ENCODE peak calls at places on chromosomes 2 and 18, in five cellular contexts. One of them, this sample, is unnamed.

GRCh38 chr2:203814661-203815540 is 52.7 kb upstream of the CTLA4 start:
- DNase-seq in transverse colon: peak
- DNase-seq in thoracic aorta: no peak
- DNase-seq in bronchial epithelial cell: peak
- DNase-seq in neural progenitor cell: peak
- DNase-seq in this sample: peak

GRCh38 chr18:62281684-62282083 is 43.4 kb upstream of the TNFRSF11A start:
- DNase-seq in transverse colon: no peak
- DNase-seq in thoracic aorta: no peak
- DNase-seq in bronchial epithelial cell: peak
- DNase-seq in neural progenitor cell: no peak
- DNase-seq in this sample: peak

GRCh38 chr18:3791258-3791657 is 341.3 kb downstream of the TGIF1 start:
- DNase-seq in transverse colon: no peak
- DNase-seq in thoracic aorta: no peak
- DNase-seq in bronchial epithelial cell: no peak
- DNase-seq in neural progenitor cell: no peak
- DNase-seq in this sample: no peak

GRCh38 chr2:75025633-75026380 is 67.4 kb downstream of the POLE4 start:
- DNase-seq in transverse colon: no peak
- DNase-seq in thoracic aorta: no peak
- DNase-seq in bronchial epithelial cell: no peak
- DNase-seq in neural progenitor cell: no peak
- DNase-seq in this sample: peak

GRCh38 chr2:62450716-62451191 is 55.2 kb downstream of the TMEM17 start:
- DNase-seq in transverse colon: peak
- DNase-seq in thoracic aorta: no peak
- DNase-seq in bronchial epithelial cell: no peak
- DNase-seq in neural progenitor cell: no peak
- DNase-seq in this sample: no peak

GRCh38 chr2:127643698-127644660 is 2.0 kb upstream of the GPR17 start:
- DNase-seq in transverse colon: no peak
- DNase-seq in thoracic aorta: no peak
- DNase-seq in bronchial epithelial cell: no peak
- DNase-seq in neural progenitor cell: peak
- DNase-seq in this sample: no peak

GRCh38 chr2:39437522-39438296 is 624 bp upstream of the MAP4K3 start:
- DNase-seq in transverse colon: peak
- DNase-seq in thoracic aorta: no peak
- DNase-seq in bronchial epithelial cell: peak
- DNase-seq in neural progenitor cell: peak
- DNase-seq in this sample: peak

GRCh38 chr2:8550481-8550880 is 131.4 kb upstream of the ID2 start:
- DNase-seq in transverse colon: no peak
- DNase-seq in thoracic aorta: no peak
- DNase-seq in bronchial epithelial cell: no peak
- DNase-seq in neural progenitor cell: no peak
- DNase-seq in this sample: no peak

GRCh38 chr18:58297198-58297597 is 253.2 kb downstream of the NEDD4L start:
- DNase-seq in transverse colon: no peak
- DNase-seq in thoracic aorta: no peak
- DNase-seq in bronchial epithelial cell: peak
- DNase-seq in neural progenitor cell: no peak
- DNase-seq in this sample: no peak

GRCh38 chr18:35371412-35372195 is 5.5 kb downstream of the ZNF396 start:
- DNase-seq in transverse colon: no peak
- DNase-seq in thoracic aorta: no peak
- DNase-seq in bronchial epithelial cell: peak
- DNase-seq in neural progenitor cell: no peak
- DNase-seq in this sample: peak

GRCh38 chr2:196259507-196260481 is 88.4 kb upstream of the STK17B start:
- DNase-seq in transverse colon: no peak
- DNase-seq in thoracic aorta: no peak
- DNase-seq in bronchial epithelial cell: peak
- DNase-seq in neural progenitor cell: no peak
- DNase-seq in this sample: peak

GRCh38 chr2:229153307-229153706 is 117.8 kb downstream of the PID1 start:
- DNase-seq in transverse colon: peak
- DNase-seq in thoracic aorta: no peak
- DNase-seq in bronchial epithelial cell: no peak
- DNase-seq in neural progenitor cell: no peak
- DNase-seq in this sample: no peak

GRCh38 chr2:181540421-181540820 is 83.2 kb downstream of the ITGA4 start:
- DNase-seq in transverse colon: no peak
- DNase-seq in thoracic aorta: no peak
- DNase-seq in bronchial epithelial cell: no peak
- DNase-seq in neural progenitor cell: peak
- DNase-seq in this sample: no peak

GRCh38 chr2:182917924-182918323 is 51.5 kb upstream of the FRZB start:
- DNase-seq in transverse colon: no peak
- DNase-seq in thoracic aorta: no peak
- DNase-seq in bronchial epithelial cell: no peak
- DNase-seq in neural progenitor cell: no peak
- DNase-seq in this sample: no peak

GRCh38 chr2:217489145-217489960 is 513.4 kb downstream of the TNS1 start:
- DNase-seq in transverse colon: no peak
- DNase-seq in thoracic aorta: no peak
- DNase-seq in bronchial epithelial cell: peak
- DNase-seq in neural progenitor cell: peak
- DNase-seq in this sample: no peak

GRCh38 chr18:25349926-25350560 is 1.9 kb downstream of the ZNF521 start:
- DNase-seq in transverse colon: no peak
- DNase-seq in thoracic aorta: no peak
- DNase-seq in bronchial epithelial cell: no peak
- DNase-seq in neural progenitor cell: peak
- DNase-seq in this sample: peak

GRCh38 chr18:3450358-3451107 is 561 bp downstream of the TGIF1 start:
- DNase-seq in transverse colon: peak
- DNase-seq in thoracic aorta: no peak
- DNase-seq in bronchial epithelial cell: no peak
- DNase-seq in neural progenitor cell: peak
- DNase-seq in this sample: peak

GRCh38 chr18:70553245-70553960 is 264.6 kb downstream of the SOCS6 start:
- DNase-seq in transverse colon: no peak
- DNase-seq in thoracic aorta: no peak
- DNase-seq in bronchial epithelial cell: no peak
- DNase-seq in neural progenitor cell: no peak
- DNase-seq in this sample: no peak

GRCh38 chr2:208373460-208374089 is 33.0 kb upstream of the PTH2R start:
- DNase-seq in transverse colon: no peak
- DNase-seq in thoracic aorta: no peak
- DNase-seq in bronchial epithelial cell: peak
- DNase-seq in neural progenitor cell: peak
- DNase-seq in this sample: peak

GRCh38 chr2:127052771-127053691 is 53.9 kb downstream of the BIN1 start:
- DNase-seq in transverse colon: no peak
- DNase-seq in thoracic aorta: no peak
- DNase-seq in bronchial epithelial cell: no peak
- DNase-seq in neural progenitor cell: no peak
- DNase-seq in this sample: no peak

GRCh38 chr2:218128781-218129478 is 3.1 kb downstream of the CXCR2 start:
- DNase-seq in transverse colon: no peak
- DNase-seq in thoracic aorta: no peak
- DNase-seq in bronchial epithelial cell: no peak
- DNase-seq in neural progenitor cell: no peak
- DNase-seq in this sample: no peak

GRCh38 chr2:222038086-222038802 is 260.6 kb downstream of the PAX3 start:
- DNase-seq in transverse colon: no peak
- DNase-seq in thoracic aorta: no peak
- DNase-seq in bronchial epithelial cell: peak
- DNase-seq in neural progenitor cell: no peak
- DNase-seq in this sample: no peak
- TF ChIP-seq CTCF in transverse colon: peak
- TF ChIP-seq CTCF in thoracic aorta: no peak
- TF ChIP-seq CTCF in bronchial epithelial cell: peak
- TF ChIP-seq CTCF in neural progenitor cell: peak
- TF ChIP-seq CTCF in this sample: peak

GRCh38 chr18:74806073-74806472 is 208.4 kb downstream of the ZNF407 start:
- DNase-seq in transverse colon: peak
- DNase-seq in thoracic aorta: no peak
- DNase-seq in bronchial epithelial cell: peak
- DNase-seq in neural progenitor cell: no peak
- DNase-seq in this sample: no peak
- H3K4me3 ChIP-seq in transverse colon: no peak
- H3K4me3 ChIP-seq in thoracic aorta: peak
- H3K4me3 ChIP-seq in bronchial epithelial cell: no peak
- H3K4me3 ChIP-seq in neural progenitor cell: no peak
- H3K4me3 ChIP-seq in this sample: no peak

GRCh38 chr18:78479443-78479842 is 500.2 kb upstream of the SALL3 start:
- DNase-seq in transverse colon: no peak
- DNase-seq in thoracic aorta: no peak
- DNase-seq in bronchial epithelial cell: no peak
- DNase-seq in neural progenitor cell: no peak
- DNase-seq in this sample: no peak
- TF ChIP-seq CTCF in transverse colon: no peak
- TF ChIP-seq CTCF in thoracic aorta: no peak
- TF ChIP-seq CTCF in bronchial epithelial cell: no peak
- TF ChIP-seq CTCF in neural progenitor cell: no peak
- TF ChIP-seq CTCF in this sample: no peak

DNA sequence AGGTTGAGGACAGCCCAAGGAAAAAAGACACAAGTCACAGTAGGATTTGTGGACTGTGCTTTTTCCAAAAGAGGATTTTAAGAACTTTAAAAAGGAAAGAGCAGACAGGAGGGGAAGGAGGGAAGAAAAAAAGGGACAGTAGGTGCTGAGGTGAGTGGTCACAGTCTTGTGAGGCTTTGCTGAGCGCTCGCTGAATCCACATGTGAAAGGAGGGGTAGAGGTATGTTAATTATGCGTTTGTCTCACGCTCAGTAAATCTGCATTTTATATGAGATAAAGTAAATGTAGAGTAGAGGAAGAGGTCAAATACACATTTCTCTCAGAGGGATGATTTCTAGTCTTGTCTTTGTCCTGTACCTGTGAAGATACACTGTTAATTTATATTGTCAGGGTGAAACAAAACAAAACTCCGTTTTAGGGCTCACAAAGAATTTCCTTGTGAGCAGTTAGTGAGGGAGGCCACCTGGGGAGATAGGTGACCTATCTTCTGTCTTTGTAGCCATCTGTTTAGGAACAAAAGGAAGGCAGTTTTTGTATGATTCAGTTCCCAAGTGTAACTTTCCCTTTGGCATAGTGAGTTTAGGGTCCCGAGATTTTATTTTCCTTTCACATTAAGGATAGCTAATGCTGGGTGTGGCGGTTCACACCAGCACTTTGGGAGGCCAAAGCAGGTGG is 25.3 kb downstream of the GNAL start:
- DNase-seq in transverse colon: no peak
- DNase-seq in thoracic aorta: no peak
- DNase-seq in bronchial epithelial cell: no peak
- DNase-seq in neural progenitor cell: no peak
- DNase-seq in this sample: no peak
- H3K4me3 ChIP-seq in transverse colon: no peak
- H3K4me3 ChIP-seq in thoracic aorta: no peak
- H3K4me3 ChIP-seq in bronchial epithelial cell: no peak
- H3K4me3 ChIP-seq in neural progenitor cell: no peak
- H3K4me3 ChIP-seq in this sample: no peak

GRCh38 chr2:179850188-179850587 is 11.2 kb downstream of the ZNF385B start:
- DNase-seq in transverse colon: no peak
- DNase-seq in thoracic aorta: no peak
- DNase-seq in bronchial epithelial cell: peak
- DNase-seq in neural progenitor cell: no peak
- DNase-seq in this sample: peak
- TF ChIP-seq CTCF in transverse colon: no peak
- TF ChIP-seq CTCF in thoracic aorta: no peak
- TF ChIP-seq CTCF in bronchial epithelial cell: peak
- TF ChIP-seq CTCF in neural progenitor cell: no peak
- TF ChIP-seq CTCF in this sample: peak

GRCh38 chr2:100321181-100321880 is 970 bp downstream of the LONRF2 start:
- DNase-seq in transverse colon: no peak
- DNase-seq in thoracic aorta: no peak
- DNase-seq in bronchial epithelial cell: peak
- DNase-seq in neural progenitor cell: peak
- DNase-seq in this sample: peak
- H3K4me3 ChIP-seq in transverse colon: peak
- H3K4me3 ChIP-seq in thoracic aorta: peak
- H3K4me3 ChIP-seq in bronchial epithelial cell: peak
- H3K4me3 ChIP-seq in neural progenitor cell: peak
- H3K4me3 ChIP-seq in this sample: peak

DNA sequence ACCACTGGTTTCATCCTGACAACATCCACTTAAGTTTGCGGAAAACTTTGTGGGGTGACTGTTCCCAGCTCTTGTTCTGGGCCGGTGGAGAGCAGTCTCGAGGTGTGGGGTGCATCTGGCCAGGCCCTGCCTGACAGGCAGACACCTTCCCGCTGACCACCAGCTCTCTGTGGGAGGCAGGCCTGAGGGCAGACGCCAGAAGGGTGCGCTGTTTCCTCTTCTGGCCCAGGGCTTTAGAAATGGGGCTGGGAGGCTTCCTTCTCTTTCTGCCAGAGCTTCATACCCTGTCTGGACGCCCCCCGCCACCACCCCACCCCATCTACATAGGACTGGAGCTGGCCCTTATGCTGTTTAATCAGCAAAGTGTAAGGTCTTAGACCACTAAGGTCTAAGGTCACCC is 263.8 kb downstream of the LOXHD1 start:
- DNase-seq in transverse colon: no peak
- DNase-seq in thoracic aorta: no peak
- DNase-seq in bronchial epithelial cell: no peak
- DNase-seq in neural progenitor cell: peak
- DNase-seq in this sample: no peak
- TF ChIP-seq CTCF in transverse colon: no peak
- TF ChIP-seq CTCF in thoracic aorta: no peak
- TF ChIP-seq CTCF in bronchial epithelial cell: peak
- TF ChIP-seq CTCF in neural progenitor cell: peak
- TF ChIP-seq CTCF in this sample: no peak

DNA sequence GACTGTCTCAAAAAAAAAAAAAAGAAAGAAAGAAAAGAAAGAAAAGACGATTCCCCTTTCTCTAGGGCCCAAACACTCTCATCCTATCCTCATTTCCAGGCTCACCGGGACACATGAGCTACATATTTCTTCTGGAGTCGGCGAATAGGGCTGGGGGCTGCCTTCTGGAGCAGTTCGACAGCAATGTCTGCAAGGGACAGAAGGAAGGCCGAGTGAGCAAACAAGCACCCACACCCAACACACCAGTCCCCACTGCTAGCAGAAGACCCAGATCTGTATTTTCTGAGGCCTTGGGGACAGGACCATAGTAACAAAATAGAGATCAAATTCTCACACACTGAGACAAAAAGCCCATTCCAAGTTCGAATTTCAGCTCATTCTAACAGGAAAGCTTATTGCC is 1.2 kb downstream of the CNPPD1 start:
- DNase-seq in transverse colon: no peak
- DNase-seq in thoracic aorta: no peak
- DNase-seq in bronchial epithelial cell: no peak
- DNase-seq in neural progenitor cell: no peak
- DNase-seq in this sample: no peak
- H3K4me3 ChIP-seq in transverse colon: no peak
- H3K4me3 ChIP-seq in thoracic aorta: peak
- H3K4me3 ChIP-seq in bronchial epithelial cell: no peak
- H3K4me3 ChIP-seq in neural progenitor cell: peak
- H3K4me3 ChIP-seq in this sample: peak